ENCODE peak calls at places on chromosomes 5 and 9, in six cellular contexts. E is nephron progenitor cell, U is RKO, S is choroid plexus epithelial cell, L is cardiac fibroblast, A is skeletal muscle cell. N is an unnamed sample.

GRCh38 chr9:129579294-129579693 is 41.6 kb downstream of the C9orf50 start:
- DNase-seq in S (no peak), E (no peak), U (no peak), A (no peak), L (no peak), N (no peak)

GRCh38 chr5:14265574-14265973 is 122.4 kb downstream of the TRIO start:
- DNase-seq in U (peak), L (peak), S (peak), A (peak), E (no peak), N (peak)

GRCh38 chr9:94802795-94803194 is 76.3 kb downstream of the AOPEP start:
- DNase-seq in A (no peak), U (no peak), E (no peak), L (no peak), S (peak), N (no peak)

GRCh38 chr9:73715591-73715990 is 563.9 kb downstream of the ANXA1 start:
- DNase-seq in E (no peak), U (no peak), A (no peak), L (no peak), S (peak), N (no peak)

GRCh38 chr5:60633336-60633735 is 66.6 kb downstream of the DEPDC1B start:
- DNase-seq in A (peak), E (no peak), L (peak), S (peak), U (no peak), N (peak)

GRCh38 chr9:15697459-15697858 is 144.6 kb downstream of the CCDC171 start:
- DNase-seq in E (no peak), L (peak), S (peak), U (peak), A (peak), N (peak)

GRCh38 chr9:134205636-134206316 is 41.4 kb upstream of the RNU6ATAC start:
- DNase-seq in S (no peak), L (peak), A (peak), U (peak), E (no peak), N (no peak)

GRCh38 chr9:91162784-91163440 is 198.8 kb downstream of the AUH start:
- DNase-seq in E (peak), S (no peak), L (peak), U (no peak), A (no peak), N (peak)

GRCh38 chr5:91089758-91090157 is 293.4 kb downstream of the ARRDC3 start:
- DNase-seq in L (no peak), S (no peak), U (no peak), E (no peak), A (no peak), N (no peak)

GRCh38 chr9:107875571-107875980 is 386.0 kb upstream of the KLF4 start:
- DNase-seq in L (no peak), U (no peak), E (no peak), S (no peak), A (no peak), N (no peak)

GRCh38 chr5:463301-463700 is 20.3 kb downstream of the EXOC3 start:
- DNase-seq in A (no peak), S (no peak), U (no peak), E (no peak), L (no peak), N (no peak)

GRCh38 chr5:119274024-119274766 is 81.6 kb upstream of the TNFAIP8 start:
- DNase-seq in L (no peak), U (no peak), E (no peak), A (no peak), S (no peak), N (no peak)

GRCh38 chr9:31119882-31120481 is 1264.5 kb upstream of the ACO1 start:
- DNase-seq in S (peak), A (no peak), U (peak), E (no peak), L (peak), N (peak)

GRCh38 chr9:94904806-94905205 is 178.3 kb downstream of the AOPEP start:
- DNase-seq in A (no peak), E (no peak), U (no peak), L (no peak), S (no peak), N (no peak)

GRCh38 chr5:7208911-7209310 is 187.0 kb upstream of the ADCY2 start:
- DNase-seq in U (no peak), L (no peak), E (peak), A (no peak), S (no peak), N (no peak)

GRCh38 chr5:53151713-53152458 is 42.3 kb upstream of the MOCS2 start:
- DNase-seq in E (no peak), A (peak), L (peak), S (peak), U (peak), N (peak)

GRCh38 chr5:14127587-14127986 is 15.6 kb upstream of the TRIO start:
- DNase-seq in A (no peak), U (no peak), L (no peak), E (no peak), S (no peak), N (no peak)

GRCh38 chr9:125966456-125966855 is 219.3 kb downstream of the PBX3 start:
- DNase-seq in A (no peak), E (no peak), L (no peak), U (peak), S (no peak), N (no peak)

GRCh38 chr9:132500193-132500592 is 82.2 kb upstream of the BARHL1 start:
- DNase-seq in E (no peak), A (no peak), S (no peak), U (no peak), L (no peak), N (no peak)

GRCh38 chr9:99725852-99726251 is 95.8 kb upstream of the NR4A3 start:
- DNase-seq in L (no peak), A (no peak), U (no peak), E (no peak), S (no peak), N (no peak)

GRCh38 chr5:172216345-172216744 is 22.4 kb downstream of the EFCAB9 start:
- DNase-seq in A (no peak), L (no peak), S (peak), E (no peak), U (no peak), N (no peak)

GRCh38 chr9:129270903-129271431 is 92.9 kb upstream of the IER5L start:
- DNase-seq in E (no peak), S (peak), U (no peak), L (peak), A (peak), N (peak)

GRCh38 chr9:123586140-123586735 is 230.2 kb downstream of the CRB2 start:
- DNase-seq in S (no peak), L (no peak), A (no peak), E (no peak), U (no peak), N (no peak)

GRCh38 chr9:106625259-106625789 is 237.6 kb upstream of the ZNF462 start:
- DNase-seq in S (no peak), A (no peak), E (no peak), U (no peak), L (no peak), N (no peak)

GRCh38 chr5:64653776-64654175 is 36.5 kb upstream of the SHISAL2B start:
- DNase-seq in L (no peak), E (no peak), S (no peak), U (peak), A (no peak), N (no peak)

GRCh38 chr9:80125731-80126264 is 554.0 kb downstream of the TLE4 start:
- DNase-seq in L (no peak), E (no peak), S (no peak), U (peak), A (no peak), N (no peak)

GRCh38 chr5:566636-567309 is 42.5 kb upstream of the SLC9A3 start:
- DNase-seq in S (no peak), L (no peak), E (no peak), A (no peak), U (no peak), N (no peak)

GRCh38 chr5:135393691-135394090 is 5.3 kb downstream of the MACROH2A1 start:
- DNase-seq in E (no peak), U (no peak), A (no peak), S (peak), L (no peak), N (peak)

GRCh38 chr5:168443533-168443932 is 42.7 kb upstream of the RARS1 start:
- DNase-seq in A (no peak), S (peak), U (no peak), E (no peak), L (no peak), N (no peak)

GRCh38 chr5:104088876-104089778 is 526.5 kb upstream of the NUDT12 start:
- DNase-seq in E (no peak), S (peak), U (peak), A (no peak), L (no peak), N (peak)